ENCODE peak calls at places on chromosomes 13 and 19, in eight cellular contexts. A is heart right ventricle, P is cardiac muscle cell, N is fibroblast of pulmonary artery, Q is cardiac fibroblast, J is progenitor cell of endocrine pancreas, Y is ascending aorta, V is heart left ventricle. F is an unnamed sample.

GRCh38 chr19:42553292-42554045 is 25.2 kb upstream of the CEACAM1 start:
- DNase-seq in A (peak), N (peak), P (peak), J (no peak), V (peak), Q (peak), Y (no peak), F (no peak)

GRCh38 chr19:10919352-10920287 is 8.8 kb downstream of the YIPF2 start:
- DNase-seq in Y (no peak), Q (no peak), J (no peak), V (no peak), A (no peak), P (no peak), N (no peak), F (no peak)

GRCh38 chr13:38417727-38418126 is 68.1 kb downstream of the UFM1 start:
- DNase-seq in P (peak), J (no peak), A (no peak), N (peak), Q (peak), V (no peak), Y (no peak), F (no peak)

GRCh38 chr19:38059897-38060296 is 152.9 kb downstream of the SIPA1L3 start:
- DNase-seq in N (peak), Q (peak), P (peak), A (no peak), J (no peak), V (no peak), Y (no peak), F (no peak)

GRCh38 chr19:9808855-9809646 is 9.8 kb downstream of the FBXL12 start:
- DNase-seq in P (no peak), A (no peak), J (no peak), Y (no peak), N (no peak), V (no peak), Q (no peak), F (no peak)

GRCh38 chr19:18396471-18397241 is 766 bp downstream of the LRRC25 start:
- DNase-seq in P (no peak), A (no peak), N (no peak), V (no peak), J (no peak), Q (no peak), Y (no peak), F (no peak)

GRCh38 chr13:65985632-65986031 is 1244.5 kb downstream of the PCDH9 start:
- DNase-seq in N (no peak), Q (no peak), P (no peak), Y (no peak), J (no peak), V (no peak), A (no peak), F (no peak)

GRCh38 chr19:29674374-29675119 is 9.3 kb downstream of the PLEKHF1 start:
- DNase-seq in J (no peak), N (no peak), V (no peak), Y (no peak), Q (no peak), P (no peak), A (no peak), F (no peak)

GRCh38 chr13:113981611-113982295 is 7.9 kb upstream of the C13orf46 start:
- DNase-seq in N (no peak), J (no peak), Q (no peak), V (no peak), Y (no peak), A (no peak), P (no peak), F (no peak)

GRCh38 chr13:96822900-96823299 is 171.4 kb downstream of the OXGR1 start:
- DNase-seq in P (peak), N (peak), A (no peak), J (no peak), V (no peak), Q (peak), Y (no peak), F (no peak)

GRCh38 chr19:43983912-43984686 is at the start of gene ZNF155:
- DNase-seq in Y (peak), V (peak), Q (peak), A (peak), N (peak), J (peak), P (peak), F (peak)

GRCh38 chr19:38509027-38509426 is 75.5 kb downstream of the RYR1 start:
- DNase-seq in J (no peak), Q (no peak), A (no peak), N (no peak), Y (no peak), P (no peak), V (no peak), F (no peak)

GRCh38 chr19:53101518-53101917 is 1.7 kb downstream of the ZNF160 start:
- DNase-seq in A (no peak), Q (peak), Y (no peak), N (no peak), P (peak), J (no peak), V (no peak), F (no peak)

GRCh38 chr13:20049558-20050473 is 91.3 kb downstream of the ZMYM2 start:
- DNase-seq in Y (no peak), A (no peak), P (no peak), J (no peak), Q (no peak), N (peak), V (no peak), F (no peak)

GRCh38 chr13:45406421-45406820 is 11.8 kb downstream of the SLC25A30 start:
- DNase-seq in Y (no peak), A (no peak), V (no peak), N (no peak), Q (no peak), J (no peak), P (no peak), F (no peak)

GRCh38 chr19:13208964-13209796 is 59.0 kb downstream of the IER2 start:
- DNase-seq in P (no peak), J (no peak), A (no peak), N (no peak), Q (no peak), V (no peak), Y (no peak), F (no peak)

GRCh38 chr13:45621950-45622349 is 6.4 kb upstream of the ERICH6B start:
- DNase-seq in A (no peak), Y (no peak), P (no peak), J (no peak), N (no peak), V (no peak), Q (no peak), F (no peak)

GRCh38 chr19:40512110-40512472 is 45.3 kb downstream of the SPTBN4 start:
- DNase-seq in A (no peak), V (no peak), P (no peak), Y (no peak), N (no peak), Q (no peak), J (no peak), F (no peak)

GRCh38 chr13:81017525-81018152 is 676.7 kb upstream of the SPRY2 start:
- DNase-seq in N (peak), A (no peak), V (no peak), Q (peak), J (no peak), P (peak), Y (no peak), F (peak)

GRCh38 chr13:34412295-34412694 is 529.8 kb upstream of the NBEA start:
- DNase-seq in Q (no peak), A (no peak), N (no peak), P (no peak), J (no peak), V (no peak), Y (no peak), F (no peak)

GRCh38 chr19:52112624-52113023 is 17.1 kb upstream of the ZNF841 start:
- DNase-seq in P (no peak), Q (no peak), V (no peak), N (no peak), J (no peak), A (no peak), Y (no peak), F (no peak)

GRCh38 chr13:77860621-77861020 is 58.0 kb downstream of the EDNRB start:
- DNase-seq in Q (peak), A (no peak), Y (no peak), V (no peak), J (no peak), N (peak), P (peak), F (no peak)

GRCh38 chr13:41960195-41960699 is 662 bp downstream of the VWA8 start:
- DNase-seq in J (no peak), Q (peak), A (peak), N (peak), P (peak), Y (no peak), V (no peak), F (peak)

GRCh38 chr19:19064098-19064722 is 416 bp downstream of the SLC25A42 start:
- DNase-seq in A (peak), Q (no peak), N (no peak), V (no peak), J (no peak), Y (no peak), P (no peak), F (peak)

GRCh38 chr13:112567161-112567862 is 20.6 kb downstream of the TUBGCP3 start:
- DNase-seq in Y (no peak), V (no peak), N (no peak), P (no peak), J (no peak), Q (no peak), A (no peak), F (no peak)

GRCh38 chr19:18649371-18650047 is 12.7 kb downstream of the KLHL26 start:
- DNase-seq in Y (no peak), A (peak), N (no peak), P (peak), Q (no peak), J (no peak), V (peak), F (no peak)

GRCh38 chr19:294341-294818 is 3.2 kb upstream of the PLPP2 start:
- DNase-seq in J (no peak), A (no peak), Y (no peak), V (no peak), Q (peak), P (no peak), N (peak), F (no peak)

GRCh38 chr19:54190503-54190941 is 586 bp upstream of the TSEN34 start:
- DNase-seq in P (peak), V (peak), Q (peak), Y (peak), N (peak), J (peak), A (peak), F (no peak)

GRCh38 chr19:17216058-17216670 is 1.0 kb downstream of the USE1 start:
- DNase-seq in Y (no peak), Q (no peak), J (no peak), N (no peak), A (no peak), V (no peak), P (no peak), F (no peak)

GRCh38 chr19:57800696-57801095 is 14.0 kb downstream of the ZNF552 start:
- DNase-seq in Y (no peak), J (no peak), V (no peak), Q (no peak), N (no peak), P (no peak), A (no peak), F (no peak)

GRCh38 chr19:23415034-23415433 is 19.8 kb upstream of the ZNF91 start:
- DNase-seq in J (no peak), Y (no peak), Q (no peak), P (no peak), V (no peak), N (no peak), A (no peak), F (no peak)

GRCh38 chr19:1163283-1163933 is 10.7 kb downstream of the SBNO2 start:
- DNase-seq in P (no peak), N (no peak), J (no peak), V (no peak), A (no peak), Y (no peak), Q (no peak), F (no peak)

GRCh38 chr13:42486711-42487198 is 87.2 kb upstream of the TNFSF11 start:
- DNase-seq in J (no peak), A (no peak), V (no peak), N (peak), Y (no peak), Q (peak), P (peak), F (no peak)

DNA sequence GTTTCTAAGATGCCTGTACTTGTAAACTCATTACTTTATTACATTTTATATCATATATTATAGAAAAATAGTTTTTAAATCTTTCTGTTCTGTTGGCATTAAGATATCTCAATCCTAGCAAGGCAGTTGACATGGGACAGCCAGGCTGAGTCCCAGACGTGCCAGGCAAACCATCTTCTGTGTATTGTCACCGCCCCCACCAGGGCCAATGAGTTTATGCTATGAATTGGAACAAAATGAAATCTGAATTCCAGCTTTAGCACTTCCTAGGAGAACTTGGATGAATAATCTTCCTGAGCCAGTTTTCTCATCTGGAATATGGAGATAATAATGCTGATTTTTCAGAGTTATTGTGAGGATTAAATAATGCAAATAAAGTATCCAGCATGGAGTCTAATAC is 79.9 kb upstream of the GSX1 start:
- DNase-seq in P (peak), Q (peak), N (peak), V (no peak), A (peak), Y (no peak), J (no peak), F (no peak)
- TF ChIP-seq CTCF in P (peak), Q (no peak), N (peak), V (peak), A (peak), Y (no peak), J (peak), F (peak)

DNA sequence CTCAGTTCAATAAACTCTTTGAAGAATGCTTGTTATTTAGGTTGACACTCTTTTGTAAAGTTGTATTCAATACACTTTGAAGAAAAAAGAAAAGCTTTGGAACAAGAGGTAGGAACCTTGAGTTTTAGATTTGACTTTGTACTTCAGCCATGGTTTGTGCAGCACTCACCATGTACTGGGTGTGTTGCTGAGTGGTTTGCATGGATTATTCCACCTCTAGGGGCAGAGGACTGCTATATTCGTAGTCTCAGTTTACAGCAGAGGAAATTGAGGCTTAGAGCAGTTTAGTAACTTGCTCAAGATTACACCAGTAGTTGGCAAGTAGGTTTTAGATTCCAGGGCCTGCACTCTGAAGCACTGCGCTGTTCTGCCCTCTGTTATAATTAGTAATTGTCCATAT is 68.8 kb downstream of the DNAJC3 start:
- DNase-seq in J (no peak), N (peak), V (no peak), Q (no peak), Y (no peak), A (no peak), P (peak), F (no peak)
- TF ChIP-seq CTCF in J (peak), N (peak), V (no peak), Q (peak), Y (no peak), A (no peak), P (peak), F (no peak)

GRCh38 chr13:44188257-44188656 is 185.4 kb upstream of the SERP2 start:
- DNase-seq in Q (peak), P (peak), N (peak), V (no peak), J (no peak), A (no peak), Y (no peak), F (no peak)
- TF ChIP-seq CTCF in Q (no peak), P (no peak), N (no peak), V (no peak), J (no peak), A (no peak), Y (no peak), F (no peak)

GRCh38 chr13:30017880-30018279 is 167.5 kb upstream of the UBL3 start:
- DNase-seq in N (no peak), Q (no peak), J (no peak), P (no peak), V (no peak), A (no peak), Y (no peak), F (no peak)
- TF ChIP-seq CTCF in N (no peak), Q (no peak), J (peak), P (no peak), V (no peak), A (no peak), Y (no peak), F (no peak)

GRCh38 chr19:4537953-4538600 is 1.8 kb downstream of the LRG1 start:
- DNase-seq in Q (no peak), P (no peak), J (no peak), Y (no peak), N (no peak), A (no peak), V (no peak), F (no peak)
- TF ChIP-seq CTCF in Q (no peak), P (no peak), J (no peak), Y (no peak), N (no peak), A (no peak), V (no peak), F (peak)

GRCh38 chr19:49165865-49166301 is 8.3 kb downstream of the TRPM4 start:
- DNase-seq in P (no peak), Y (no peak), V (no peak), Q (no peak), J (no peak), A (no peak), N (no peak), F (no peak)
- TF ChIP-seq CTCF in P (no peak), Y (no peak), V (no peak), Q (no peak), J (no peak), A (no peak), N (no peak), F (no peak)

GRCh38 chr13:49259586-49259985 is 11.9 kb downstream of the CDADC1 start:
- DNase-seq in V (no peak), Q (no peak), A (no peak), N (no peak), Y (no peak), P (no peak), J (no peak), F (no peak)
- TF ChIP-seq CTCF in V (no peak), Q (no peak), A (no peak), N (no peak), Y (no peak), P (no peak), J (no peak), F (no peak)

DNA sequence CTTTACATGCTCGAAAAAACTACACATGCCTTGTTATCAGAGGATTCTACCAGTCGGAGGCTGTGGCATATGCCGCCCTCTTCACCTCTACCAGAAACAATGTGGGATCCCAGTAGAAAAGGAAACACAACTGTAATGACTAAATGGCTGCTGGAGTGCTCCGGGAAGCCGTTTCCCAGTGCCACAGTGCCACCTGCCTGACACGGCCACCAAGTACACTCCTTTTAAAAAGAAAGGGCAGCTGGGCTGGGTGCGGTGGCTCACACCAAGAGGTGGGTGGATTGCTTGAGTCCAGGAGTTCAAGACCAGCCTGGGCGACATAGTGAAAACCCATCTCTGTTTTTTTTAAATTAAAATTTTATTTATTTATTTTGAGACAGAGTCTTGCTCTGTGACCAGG is 67.3 kb downstream of the TRPM4 start:
- DNase-seq in V (peak), N (peak), A (no peak), Y (no peak), P (peak), Q (peak), J (no peak), F (peak)
- TF ChIP-seq CTCF in V (peak), N (peak), A (peak), Y (no peak), P (peak), Q (peak), J (peak), F (peak)

GRCh38 chr19:6271251-6271650 is 8.5 kb downstream of the MLLT1 start:
- DNase-seq in Q (peak), N (peak), A (no peak), P (no peak), Y (no peak), J (no peak), V (no peak), F (no peak)
- TF ChIP-seq CTCF in Q (peak), N (peak), A (no peak), P (peak), Y (no peak), J (peak), V (no peak), F (no peak)

DNA sequence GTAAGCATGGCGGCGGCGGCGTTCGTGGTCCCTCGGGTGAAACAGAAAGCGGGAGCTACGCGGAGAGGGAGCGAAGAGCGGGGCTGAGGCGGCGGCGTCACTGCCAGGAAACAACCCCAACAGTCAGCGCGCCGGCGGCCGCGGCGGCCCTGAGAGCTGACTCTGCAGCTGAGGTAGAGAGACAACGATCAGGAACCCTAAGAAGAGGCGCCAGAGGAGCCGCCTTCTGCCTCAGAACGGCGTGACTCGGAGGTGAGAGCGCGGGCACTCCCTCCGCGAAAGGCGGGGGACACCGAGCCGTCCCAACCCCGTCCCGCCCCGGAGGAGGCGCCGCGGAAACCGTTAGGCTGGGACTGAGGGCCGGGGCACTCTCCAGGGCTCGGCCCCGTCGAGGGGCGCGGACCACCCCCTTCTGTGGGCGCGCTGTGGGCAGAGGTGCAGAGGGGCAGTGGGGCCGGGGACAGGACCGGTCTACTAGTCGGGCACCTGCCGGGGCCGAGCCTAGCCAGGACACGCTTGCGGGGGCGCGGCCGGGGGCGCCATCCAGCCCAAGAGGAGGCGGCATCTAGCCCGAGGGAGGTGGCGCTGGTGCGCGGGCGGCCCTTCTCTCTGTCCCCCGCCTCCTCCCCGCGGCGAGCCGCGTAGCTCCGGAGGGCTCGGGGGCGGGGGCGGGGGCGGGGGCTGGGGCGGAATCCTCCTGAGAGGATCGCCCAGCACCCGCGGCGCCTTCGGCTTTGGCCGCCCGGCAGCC is 389 bp downstream of the FNDC3A start:
- DNase-seq in V (peak), Y (peak), A (peak), J (peak), N (peak), P (peak), Q (peak), F (peak)
- TF ChIP-seq CTCF in V (no peak), Y (no peak), A (no peak), J (peak), N (no peak), P (no peak), Q (no peak), F (no peak)

F was measured in D721Med.